ENCODE peak calls at places on chromosomes 2 and 18, in five cellular contexts. One of them, this sample, is unnamed.

GRCh38 chr2:217797661-217798069 is 205.1 kb downstream of the TNS1 start:
- DNase-seq in NCI-H345: peak
- DNase-seq in activated naive CD4-positive, alpha-beta T cell treated with anti-CD3 and anti-CD28 coated beads, Interleukin-2, amount 50 U/mL, for 16 hours: no peak
- DNase-seq in activated CD4-positive, alpha-beta T cell treated with anti-CD3 and anti-CD28 coated beads, Interleukin-2, amount 50 U/mL, for 24 hours: no peak
- DNase-seq in neural crest cell: no peak
- DNase-seq in this sample: no peak

GRCh38 chr2:42054657-42055430 is 7.0 kb downstream of the PKDCC start:
- DNase-seq in NCI-H345: no peak
- DNase-seq in activated naive CD4-positive, alpha-beta T cell treated with anti-CD3 and anti-CD28 coated beads, Interleukin-2, amount 50 U/mL, for 16 hours: no peak
- DNase-seq in activated CD4-positive, alpha-beta T cell treated with anti-CD3 and anti-CD28 coated beads, Interleukin-2, amount 50 U/mL, for 24 hours: no peak
- DNase-seq in neural crest cell: no peak
- DNase-seq in this sample: no peak

GRCh38 chr2:78928502-78928901 is 97.0 kb upstream of the REG3G start:
- DNase-seq in NCI-H345: no peak
- DNase-seq in activated naive CD4-positive, alpha-beta T cell treated with anti-CD3 and anti-CD28 coated beads, Interleukin-2, amount 50 U/mL, for 16 hours: no peak
- DNase-seq in activated CD4-positive, alpha-beta T cell treated with anti-CD3 and anti-CD28 coated beads, Interleukin-2, amount 50 U/mL, for 24 hours: no peak
- DNase-seq in neural crest cell: no peak
- DNase-seq in this sample: no peak

GRCh38 chr2:36352711-36353110 is 2.9 kb upstream of the CRIM1 start:
- DNase-seq in NCI-H345: no peak
- DNase-seq in activated naive CD4-positive, alpha-beta T cell treated with anti-CD3 and anti-CD28 coated beads, Interleukin-2, amount 50 U/mL, for 16 hours: no peak
- DNase-seq in activated CD4-positive, alpha-beta T cell treated with anti-CD3 and anti-CD28 coated beads, Interleukin-2, amount 50 U/mL, for 24 hours: no peak
- DNase-seq in neural crest cell: no peak
- DNase-seq in this sample: no peak

GRCh38 chr2:120914839-120915521 is 179.3 kb downstream of the GLI2 start:
- DNase-seq in NCI-H345: no peak
- DNase-seq in activated naive CD4-positive, alpha-beta T cell treated with anti-CD3 and anti-CD28 coated beads, Interleukin-2, amount 50 U/mL, for 16 hours: no peak
- DNase-seq in activated CD4-positive, alpha-beta T cell treated with anti-CD3 and anti-CD28 coated beads, Interleukin-2, amount 50 U/mL, for 24 hours: no peak
- DNase-seq in neural crest cell: no peak
- DNase-seq in this sample: peak

GRCh38 chr2:3171564-3172264 is 205.9 kb downstream of the EIPR1 start:
- DNase-seq in NCI-H345: no peak
- DNase-seq in activated naive CD4-positive, alpha-beta T cell treated with anti-CD3 and anti-CD28 coated beads, Interleukin-2, amount 50 U/mL, for 16 hours: no peak
- DNase-seq in activated CD4-positive, alpha-beta T cell treated with anti-CD3 and anti-CD28 coated beads, Interleukin-2, amount 50 U/mL, for 24 hours: no peak
- DNase-seq in neural crest cell: no peak
- DNase-seq in this sample: no peak

GRCh38 chr2:217621391-217621801 is 381.4 kb downstream of the TNS1 start:
- DNase-seq in NCI-H345: no peak
- DNase-seq in activated naive CD4-positive, alpha-beta T cell treated with anti-CD3 and anti-CD28 coated beads, Interleukin-2, amount 50 U/mL, for 16 hours: no peak
- DNase-seq in activated CD4-positive, alpha-beta T cell treated with anti-CD3 and anti-CD28 coated beads, Interleukin-2, amount 50 U/mL, for 24 hours: no peak
- DNase-seq in neural crest cell: no peak
- DNase-seq in this sample: no peak

GRCh38 chr2:15747698-15748471 is 156.2 kb downstream of the DDX1 start:
- DNase-seq in NCI-H345: no peak
- DNase-seq in activated naive CD4-positive, alpha-beta T cell treated with anti-CD3 and anti-CD28 coated beads, Interleukin-2, amount 50 U/mL, for 16 hours: no peak
- DNase-seq in activated CD4-positive, alpha-beta T cell treated with anti-CD3 and anti-CD28 coated beads, Interleukin-2, amount 50 U/mL, for 24 hours: no peak
- DNase-seq in neural crest cell: no peak
- DNase-seq in this sample: no peak

GRCh38 chr2:128605931-128606330 is 287.3 kb upstream of the HS6ST1 start:
- DNase-seq in NCI-H345: no peak
- DNase-seq in activated naive CD4-positive, alpha-beta T cell treated with anti-CD3 and anti-CD28 coated beads, Interleukin-2, amount 50 U/mL, for 16 hours: no peak
- DNase-seq in activated CD4-positive, alpha-beta T cell treated with anti-CD3 and anti-CD28 coated beads, Interleukin-2, amount 50 U/mL, for 24 hours: no peak
- DNase-seq in neural crest cell: no peak
- DNase-seq in this sample: no peak

GRCh38 chr2:10439971-10440370 is 8.2 kb downstream of the ODC1 start:
- DNase-seq in NCI-H345: no peak
- DNase-seq in activated naive CD4-positive, alpha-beta T cell treated with anti-CD3 and anti-CD28 coated beads, Interleukin-2, amount 50 U/mL, for 16 hours: no peak
- DNase-seq in activated CD4-positive, alpha-beta T cell treated with anti-CD3 and anti-CD28 coated beads, Interleukin-2, amount 50 U/mL, for 24 hours: no peak
- DNase-seq in neural crest cell: no peak
- DNase-seq in this sample: no peak

GRCh38 chr2:112644155-112644932 is 1.4 kb upstream of the SLC20A1 start:
- DNase-seq in NCI-H345: no peak
- DNase-seq in activated naive CD4-positive, alpha-beta T cell treated with anti-CD3 and anti-CD28 coated beads, Interleukin-2, amount 50 U/mL, for 16 hours: no peak
- DNase-seq in activated CD4-positive, alpha-beta T cell treated with anti-CD3 and anti-CD28 coated beads, Interleukin-2, amount 50 U/mL, for 24 hours: no peak
- DNase-seq in neural crest cell: no peak
- DNase-seq in this sample: peak

GRCh38 chr18:23226386-23226785 is 91.1 kb downstream of the CABLES1 start:
- DNase-seq in NCI-H345: no peak
- DNase-seq in activated naive CD4-positive, alpha-beta T cell treated with anti-CD3 and anti-CD28 coated beads, Interleukin-2, amount 50 U/mL, for 16 hours: no peak
- DNase-seq in activated CD4-positive, alpha-beta T cell treated with anti-CD3 and anti-CD28 coated beads, Interleukin-2, amount 50 U/mL, for 24 hours: no peak
- DNase-seq in neural crest cell: no peak
- DNase-seq in this sample: no peak